ENCODE peak calls at places on chromosome 1, in eight cellular contexts. Z, L, F, P, Q, M, I and J are unnamed samples.

GRCh38 chr1:20376880-20377494 is 86.3 kb downstream of the VWA5B1 start:
- DNase-seq in P (peak), L (peak), Z (peak), M (peak), I (no peak), Q (no peak), F (peak), J (peak)

GRCh38 chr1:37033355-37034291 is 692 bp downstream of the GRIK3 start:
- DNase-seq in M (peak), Q (no peak), L (no peak), F (no peak), I (no peak), Z (no peak), P (no peak), J (no peak)

GRCh38 chr1:7783178-7783711 is 846 bp upstream of the PER3 start:
- DNase-seq in L (no peak), Q (no peak), M (peak), Z (no peak), F (peak), P (peak), I (no peak), J (peak)

GRCh38 chr1:48677306-48678287 is 99.1 kb downstream of the BEND5 start:
- DNase-seq in F (peak), Z (peak), L (no peak), Q (peak), I (no peak), M (peak), P (peak), J (peak)

GRCh38 chr1:27400963-27401341 is 8.5 kb downstream of the GPR3 start:
- DNase-seq in P (no peak), M (no peak), Z (no peak), I (no peak), L (no peak), Q (no peak), F (no peak), J (no peak)

GRCh38 chr1:157932082-157932481 is 61.4 kb upstream of the KIRREL1 start:
- DNase-seq in L (no peak), Q (no peak), P (no peak), F (no peak), Z (no peak), I (no peak), M (peak), J (peak)

GRCh38 chr1:197526736-197527371 is 248.4 kb downstream of the DENND1B start:
- DNase-seq in M (peak), F (no peak), L (no peak), Q (no peak), I (no peak), P (no peak), Z (no peak), J (peak)

GRCh38 chr1:44332505-44332904 is 22.6 kb downstream of the ERI3 start:
- DNase-seq in F (no peak), Z (no peak), I (no peak), L (no peak), M (no peak), P (no peak), Q (no peak), J (no peak)

GRCh38 chr1:10495475-10495817 is 20.7 kb downstream of the PEX14 start:
- DNase-seq in F (no peak), P (no peak), Z (no peak), M (no peak), Q (no peak), L (no peak), I (no peak), J (no peak)

GRCh38 chr1:2438038-2438437 is 25.7 kb upstream of the PEX10 start:
- DNase-seq in Z (no peak), I (no peak), L (no peak), Q (no peak), P (no peak), M (no peak), F (no peak), J (no peak)

GRCh38 chr1:160858127-160858909 is 4.4 kb downstream of the CD244 start:
- DNase-seq in Q (no peak), Z (no peak), I (no peak), M (no peak), L (no peak), F (no peak), P (peak), J (no peak)

GRCh38 chr1:151547119-151547899 is 7.2 kb downstream of the TUFT1 start:
- DNase-seq in Z (no peak), F (no peak), P (peak), I (no peak), L (no peak), M (peak), Q (peak), J (no peak)